ENCODE peak calls at places on chromosomes 5 and 9, in five cellular contexts. B, D, P, X and F are unnamed samples.

GRCh38 chr5:82991678-82992323 is 85.4 kb downstream of the TMEM167A start:
- DNase-seq in B (no peak), D (no peak), P (no peak), X (no peak), F (no peak)

GRCh38 chr5:102536323-102536928 is 37.6 kb upstream of the SLCO6A1 start:
- DNase-seq in B (no peak), D (no peak), P (no peak), X (no peak), F (no peak)

GRCh38 chr9:95877984-95878383 is 2.5 kb downstream of the ERCC6L2 start:
- DNase-seq in B (no peak), D (no peak), P (no peak), X (no peak), F (no peak)

GRCh38 chr9:120689860-120690259 is 24.4 kb downstream of the MEGF9 start:
- DNase-seq in B (no peak), D (no peak), P (no peak), X (no peak), F (no peak)

GRCh38 chr5:7897014-7897600 is 28.2 kb downstream of the MTRR start:
- DNase-seq in B (no peak), D (peak), P (no peak), X (peak), F (peak)

GRCh38 chr9:4905135-4905490 is 80.0 kb upstream of the JAK2 start:
- DNase-seq in B (no peak), D (no peak), P (no peak), X (no peak), F (no peak)

GRCh38 chr9:34256104-34256503 is 73.0 kb downstream of the KIF24 start:
- DNase-seq in B (no peak), D (no peak), P (no peak), X (no peak), F (no peak)

GRCh38 chr5:2563046-2563445 is 188.4 kb downstream of the IRX2 start:
- DNase-seq in B (no peak), D (no peak), P (no peak), X (no peak), F (no peak)

GRCh38 chr5:150141544-150142188 is 14.0 kb downstream of the PDGFRB start:
- DNase-seq in B (no peak), D (no peak), P (no peak), X (no peak), F (no peak)

GRCh38 chr5:147072591-147072990 is 162.2 kb upstream of the STK32A start:
- DNase-seq in B (no peak), D (no peak), P (no peak), X (no peak), F (no peak)

GRCh38 chr9:20611751-20612287 is 10.5 kb downstream of the MLLT3 start:
- DNase-seq in B (no peak), D (no peak), P (no peak), X (no peak), F (peak)

GRCh38 chr5:37715361-37715760 is 124.5 kb downstream of the GDNF start:
- DNase-seq in B (no peak), D (no peak), P (no peak), X (no peak), F (no peak)

GRCh38 chr9:15999422-16000339 is 446.8 kb downstream of the CCDC171 start:
- DNase-seq in B (no peak), D (no peak), P (no peak), X (no peak), F (no peak)

GRCh38 chr5:6872441-6873160 is 159.4 kb downstream of the TENT4A start:
- DNase-seq in B (no peak), D (no peak), P (no peak), X (no peak), F (no peak)